ENCODE peak calls at places on chromosomes 5 and 9, in six cellular contexts. B is activated CD4-positive, alpha-beta T cell treated with anti-CD3 and anti-CD28 coated beads, Interleukin-2, amount 50 U/mL, for 1 hour; I is amniotic stem cell; L is endothelial cell; H is GM12891; D is T47D. Z is an unnamed sample.

GRCh38 chr9:136741885-136742568 is 713 bp downstream of the LCN10 start:
- DNase-seq in B (no peak), I (no peak), L (no peak), H (no peak), D (no peak), Z (no peak)

GRCh38 chr9:32581512-32582143 is 8.7 kb upstream of the NDUFB6 start:
- DNase-seq in B (peak; percentile 7), I (peak; percentile 17), L (peak; percentile 55), H (no peak), D (no peak), Z (no peak)

GRCh38 chr9:2264081-2264480 is 248.9 kb downstream of the SMARCA2 start:
- DNase-seq in B (no peak), I (no peak), L (no peak), H (no peak), D (no peak), Z (no peak)

GRCh38 chr9:16236326-16236725 is 634.1 kb downstream of the BNC2 start:
- DNase-seq in B (no peak), I (no peak), L (no peak), H (no peak), D (no peak), Z (no peak)

GRCh38 chr9:34686231-34686630 is 4.8 kb downstream of the CCL19 start:
- DNase-seq in B (no peak), I (no peak), L (no peak), H (no peak), D (no peak), Z (no peak)

GRCh38 chr9:84705128-84705527 is 35.6 kb downstream of the NTRK2 start:
- DNase-seq in B (no peak), I (no peak), L (no peak), H (no peak), D (no peak), Z (no peak)

GRCh38 chr9:567128-567745 is 274.3 kb upstream of the DMRT1 start:
- DNase-seq in B (no peak), I (no peak), L (no peak), H (peak; percentile 17), D (no peak), Z (no peak)

GRCh38 chr9:137150485-137151060 is 11.6 kb downstream of the GRIN1 start:
- DNase-seq in B (no peak), I (no peak), L (no peak), H (peak; percentile 71), D (peak; percentile 79), Z (peak; percentile 76)

GRCh38 chr5:180333661-180334060 is 19.5 kb downstream of the GFPT2 start:
- DNase-seq in B (no peak), I (no peak), L (no peak), H (no peak), D (no peak), Z (peak; percentile 99)

GRCh38 chr5:38783011-38783551 is 62.7 kb upstream of the OSMR start:
- DNase-seq in B (no peak), I (peak; percentile 66), L (no peak), H (no peak), D (peak; percentile 51), Z (peak; percentile 80)

GRCh38 chr9:32344551-32345182 is 39.8 kb upstream of the ACO1 start:
- DNase-seq in B (no peak), I (no peak), L (peak; percentile 6), H (no peak), D (no peak), Z (no peak)

GRCh38 chr5:131381011-131381410 is 117.2 kb downstream of the CDC42SE2 start:
- DNase-seq in B (no peak), I (no peak), L (no peak), H (no peak), D (no peak), Z (no peak)

GRCh38 chr5:178872302-178872701 is 12.5 kb downstream of the ZNF354B start:
- DNase-seq in B (no peak), I (no peak), L (no peak), H (no peak), D (no peak), Z (no peak)

GRCh38 chr9:38415846-38416245 is 8.4 kb downstream of the IGFBPL1 start:
- DNase-seq in B (no peak), I (no peak), L (no peak), H (no peak), D (no peak), Z (no peak)

GRCh38 chr9:127698985-127699670 is 7.7 kb upstream of the CFAP157 start:
- DNase-seq in B (peak; percentile 77), I (peak; percentile 42), L (peak; percentile 91), H (peak; percentile 95), D (peak; percentile 72), Z (no peak)

GRCh38 chr9:4489919-4490704 is at the start of gene SLC1A1:
- DNase-seq in B (peak; percentile 20), I (no peak), L (peak; percentile 38), H (peak; percentile 58), D (peak; percentile 63), Z (peak; percentile 30)

GRCh38 chr9:108212179-108212578 is 643.6 kb downstream of the ACTL7B start:
- DNase-seq in B (no peak), I (no peak), L (no peak), H (no peak), D (no peak), Z (no peak)

GRCh38 chr5:169416583-169417196 is 115.8 kb upstream of the SLIT3 start:
- DNase-seq in B (no peak), I (peak; percentile 84), L (no peak), H (no peak), D (no peak), Z (peak; percentile 85)

GRCh38 chr5:171981847-171982246 is 24.6 kb downstream of the FBXW11 start:
- DNase-seq in B (no peak), I (no peak), L (no peak), H (no peak), D (no peak), Z (no peak)

GRCh38 chr5:125894383-125894782 is 528.8 kb upstream of the GRAMD2B start:
- DNase-seq in B (no peak), I (no peak), L (no peak), H (no peak), D (peak; percentile 18), Z (no peak)